ENCODE peak calls at places on chromosome 11, in nine cellular contexts. One of them, this sample, is unnamed.

GRCh38 chr11:123390146-123390545 is 39.9 kb upstream of the GRAMD1B start:
- DNase-seq in choroid plexus epithelial cell: no peak
- DNase-seq in adrenal gland: no peak
- DNase-seq in endodermal cell: no peak
- DNase-seq in kidney: no peak
- DNase-seq in A549: no peak
- DNase-seq in heart right ventricle: no peak
- DNase-seq in neuronal stem cell: no peak
- DNase-seq in CD8-positive, alpha-beta memory T cell: no peak
- DNase-seq in this sample: no peak

GRCh38 chr11:83122766-83123165 is 34.2 kb upstream of the PCF11 start:
- DNase-seq in endodermal cell: no peak
- DNase-seq in A549: no peak
- DNase-seq in adrenal gland: no peak
- DNase-seq in choroid plexus epithelial cell: no peak
- DNase-seq in kidney: no peak
- DNase-seq in neuronal stem cell: no peak
- DNase-seq in heart right ventricle: no peak
- DNase-seq in CD8-positive, alpha-beta memory T cell: no peak
- DNase-seq in this sample: no peak

GRCh38 chr11:6485661-6486060 is 4.4 kb downstream of the TIMM10B start:
- DNase-seq in endodermal cell: no peak
- DNase-seq in choroid plexus epithelial cell: no peak
- DNase-seq in CD8-positive, alpha-beta memory T cell: no peak
- DNase-seq in kidney: no peak
- DNase-seq in A549: no peak
- DNase-seq in neuronal stem cell: no peak
- DNase-seq in heart right ventricle: no peak
- DNase-seq in adrenal gland: no peak
- DNase-seq in this sample: no peak

GRCh38 chr11:110432713-110433392 is 3.1 kb downstream of the FDX1 start:
- DNase-seq in CD8-positive, alpha-beta memory T cell: no peak
- DNase-seq in adrenal gland: no peak
- DNase-seq in endodermal cell: no peak
- DNase-seq in neuronal stem cell: no peak
- DNase-seq in kidney: no peak
- DNase-seq in heart right ventricle: no peak
- DNase-seq in A549: no peak
- DNase-seq in choroid plexus epithelial cell: peak
- DNase-seq in this sample: no peak

GRCh38 chr11:12460441-12460840 is 83.1 kb downstream of the PARVA start:
- DNase-seq in kidney: no peak
- DNase-seq in A549: no peak
- DNase-seq in CD8-positive, alpha-beta memory T cell: no peak
- DNase-seq in heart right ventricle: no peak
- DNase-seq in neuronal stem cell: no peak
- DNase-seq in adrenal gland: no peak
- DNase-seq in endodermal cell: peak
- DNase-seq in choroid plexus epithelial cell: peak
- DNase-seq in this sample: no peak

GRCh38 chr11:107778839-107779517 is 67.1 kb upstream of the SLN start:
- DNase-seq in CD8-positive, alpha-beta memory T cell: no peak
- DNase-seq in kidney: no peak
- DNase-seq in neuronal stem cell: no peak
- DNase-seq in adrenal gland: no peak
- DNase-seq in A549: no peak
- DNase-seq in heart right ventricle: no peak
- DNase-seq in endodermal cell: no peak
- DNase-seq in choroid plexus epithelial cell: no peak
- DNase-seq in this sample: no peak

GRCh38 chr11:47607380-47607779 is 13.2 kb upstream of the C1QTNF4 start:
- DNase-seq in adrenal gland: no peak
- DNase-seq in heart right ventricle: peak
- DNase-seq in neuronal stem cell: no peak
- DNase-seq in choroid plexus epithelial cell: peak
- DNase-seq in kidney: no peak
- DNase-seq in endodermal cell: no peak
- DNase-seq in CD8-positive, alpha-beta memory T cell: no peak
- DNase-seq in A549: no peak
- DNase-seq in this sample: peak

GRCh38 chr11:2166091-2166851 is 5.3 kb upstream of the INS start:
- DNase-seq in CD8-positive, alpha-beta memory T cell: peak
- DNase-seq in heart right ventricle: no peak
- DNase-seq in adrenal gland: peak
- DNase-seq in endodermal cell: peak
- DNase-seq in A549: no peak
- DNase-seq in choroid plexus epithelial cell: peak
- DNase-seq in neuronal stem cell: no peak
- DNase-seq in kidney: no peak
- DNase-seq in this sample: no peak

GRCh38 chr11:20873054-20873453 is 203.7 kb downstream of the NELL1 start:
- DNase-seq in endodermal cell: peak
- DNase-seq in kidney: no peak
- DNase-seq in heart right ventricle: no peak
- DNase-seq in neuronal stem cell: peak
- DNase-seq in A549: peak
- DNase-seq in CD8-positive, alpha-beta memory T cell: no peak
- DNase-seq in adrenal gland: no peak
- DNase-seq in choroid plexus epithelial cell: no peak
- DNase-seq in this sample: no peak

GRCh38 chr11:62708423-62709261 is 1.2 kb downstream of the GNG3 start:
- DNase-seq in neuronal stem cell: no peak
- DNase-seq in endodermal cell: peak
- DNase-seq in A549: no peak
- DNase-seq in kidney: no peak
- DNase-seq in CD8-positive, alpha-beta memory T cell: peak
- DNase-seq in choroid plexus epithelial cell: no peak
- DNase-seq in adrenal gland: peak
- DNase-seq in heart right ventricle: no peak
- DNase-seq in this sample: no peak

GRCh38 chr11:73576226-73576625 is 21.7 kb downstream of the FAM168A start:
- DNase-seq in neuronal stem cell: peak
- DNase-seq in adrenal gland: no peak
- DNase-seq in endodermal cell: no peak
- DNase-seq in A549: no peak
- DNase-seq in choroid plexus epithelial cell: no peak
- DNase-seq in heart right ventricle: no peak
- DNase-seq in CD8-positive, alpha-beta memory T cell: no peak
- DNase-seq in kidney: no peak
- DNase-seq in this sample: no peak

GRCh38 chr11:118870396-118871343 is 13.0 kb upstream of the CXCR5 start:
- DNase-seq in choroid plexus epithelial cell: peak
- DNase-seq in A549: no peak
- DNase-seq in neuronal stem cell: no peak
- DNase-seq in endodermal cell: peak
- DNase-seq in kidney: peak
- DNase-seq in heart right ventricle: peak
- DNase-seq in adrenal gland: peak
- DNase-seq in CD8-positive, alpha-beta memory T cell: no peak
- DNase-seq in this sample: no peak

GRCh38 chr11:7034019-7034418 is 13.7 kb downstream of the NLRP14 start:
- DNase-seq in heart right ventricle: no peak
- DNase-seq in A549: no peak
- DNase-seq in CD8-positive, alpha-beta memory T cell: no peak
- DNase-seq in choroid plexus epithelial cell: no peak
- DNase-seq in kidney: no peak
- DNase-seq in endodermal cell: no peak
- DNase-seq in neuronal stem cell: no peak
- DNase-seq in adrenal gland: no peak
- DNase-seq in this sample: no peak

DNA sequence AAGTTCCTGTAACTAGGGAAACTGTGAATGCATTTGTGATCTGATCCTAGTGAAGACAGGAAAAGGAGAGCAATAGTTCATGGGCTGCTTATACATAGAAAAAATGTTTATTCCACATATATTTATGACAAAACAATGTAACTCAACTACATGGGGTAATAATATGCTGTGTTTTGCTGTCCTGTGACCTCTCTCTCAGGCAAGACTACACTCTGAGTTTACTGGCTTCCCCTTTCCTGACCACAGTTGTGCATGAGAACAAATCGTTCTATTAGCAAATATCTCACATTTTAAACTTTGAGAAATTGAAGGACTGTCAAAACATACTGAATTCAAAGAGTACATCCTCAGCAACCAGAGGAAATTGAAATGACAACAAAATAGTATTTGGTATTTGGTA is 161.9 kb upstream of the TRPC6 start:
- DNase-seq in kidney: no peak
- DNase-seq in endodermal cell: no peak
- DNase-seq in choroid plexus epithelial cell: peak
- DNase-seq in CD8-positive, alpha-beta memory T cell: no peak
- DNase-seq in neuronal stem cell: no peak
- DNase-seq in heart right ventricle: no peak
- DNase-seq in A549: no peak
- DNase-seq in adrenal gland: no peak
- DNase-seq in this sample: no peak
- H3K4me3 ChIP-seq in kidney: no peak
- H3K4me3 ChIP-seq in endodermal cell: no peak
- H3K4me3 ChIP-seq in choroid plexus epithelial cell: no peak
- H3K4me3 ChIP-seq in CD8-positive, alpha-beta memory T cell: no peak
- H3K4me3 ChIP-seq in neuronal stem cell: no peak
- H3K4me3 ChIP-seq in heart right ventricle: no peak
- H3K4me3 ChIP-seq in A549: no peak
- H3K4me3 ChIP-seq in adrenal gland: no peak
- H3K4me3 ChIP-seq in this sample: no peak

DNA sequence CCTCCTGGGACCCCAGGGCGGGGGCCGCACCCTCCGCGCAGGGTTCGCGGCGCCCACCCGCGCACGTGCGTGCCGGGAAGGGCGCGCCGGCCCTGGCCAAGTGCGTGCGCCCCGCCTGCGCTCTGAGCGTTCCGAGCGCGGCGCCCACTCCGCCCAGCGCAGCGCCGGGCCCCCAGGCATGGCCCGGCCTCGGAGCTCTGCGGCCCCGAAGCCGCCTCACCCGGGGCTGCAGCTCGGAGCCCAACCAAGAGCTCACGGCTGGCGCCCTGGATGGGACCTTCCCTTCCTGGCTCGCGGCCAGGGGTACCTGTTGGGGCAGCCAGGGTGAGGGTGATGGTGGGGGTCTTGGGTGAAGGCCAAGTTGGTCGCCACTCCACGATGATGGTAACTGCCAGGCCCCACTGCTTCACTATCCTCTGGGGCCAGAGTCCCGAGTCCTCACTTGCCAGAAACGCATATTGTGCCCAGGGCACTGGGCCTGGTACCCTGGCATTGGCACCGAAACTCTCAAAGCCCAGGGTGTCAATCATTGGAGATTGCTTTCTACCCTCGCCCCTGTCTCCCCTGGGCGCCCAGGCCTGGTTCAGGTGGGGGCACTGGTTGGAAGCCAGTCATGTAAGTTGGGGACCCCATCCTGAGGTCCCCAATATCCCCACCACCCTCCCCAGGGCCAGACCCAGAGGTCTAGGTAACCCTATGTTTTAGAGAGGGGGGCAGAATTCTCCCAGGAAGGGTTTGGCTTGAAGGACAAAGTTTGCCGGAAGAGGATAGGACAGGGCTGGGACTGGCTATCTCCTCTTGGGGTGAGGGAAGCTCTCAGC is 889 bp downstream of the ANO1 start:
- DNase-seq in heart right ventricle: no peak
- DNase-seq in CD8-positive, alpha-beta memory T cell: no peak
- DNase-seq in kidney: peak
- DNase-seq in neuronal stem cell: no peak
- DNase-seq in A549: no peak
- DNase-seq in choroid plexus epithelial cell: no peak
- DNase-seq in adrenal gland: no peak
- DNase-seq in endodermal cell: no peak
- DNase-seq in this sample: no peak
- H3K4me3 ChIP-seq in heart right ventricle: peak
- H3K4me3 ChIP-seq in CD8-positive, alpha-beta memory T cell: no peak
- H3K4me3 ChIP-seq in kidney: no peak
- H3K4me3 ChIP-seq in neuronal stem cell: no peak
- H3K4me3 ChIP-seq in A549: peak
- H3K4me3 ChIP-seq in choroid plexus epithelial cell: no peak
- H3K4me3 ChIP-seq in adrenal gland: peak
- H3K4me3 ChIP-seq in endodermal cell: no peak
- H3K4me3 ChIP-seq in this sample: no peak

DNA sequence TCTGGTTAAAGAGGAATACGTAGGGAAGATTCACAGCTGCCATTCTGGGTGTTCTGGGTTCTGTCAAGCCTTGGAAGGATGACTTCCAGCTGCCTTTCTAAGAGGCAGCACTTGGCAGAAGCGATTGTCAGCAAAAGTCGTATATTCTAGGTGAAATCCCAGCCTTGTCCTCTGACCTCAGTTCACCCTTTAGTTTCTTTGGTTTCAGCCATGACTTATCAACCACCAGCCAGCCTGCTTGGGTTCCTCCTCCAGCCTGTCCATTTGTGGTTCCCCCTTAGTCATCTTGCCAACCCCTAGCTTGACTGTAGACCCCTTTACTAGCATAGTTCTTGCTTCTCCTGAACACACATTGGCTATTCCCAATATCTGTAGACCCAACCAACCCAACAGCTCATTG is 102.3 kb upstream of the CD44 start:
- DNase-seq in heart right ventricle: no peak
- DNase-seq in neuronal stem cell: no peak
- DNase-seq in kidney: no peak
- DNase-seq in endodermal cell: no peak
- DNase-seq in CD8-positive, alpha-beta memory T cell: no peak
- DNase-seq in A549: no peak
- DNase-seq in adrenal gland: no peak
- DNase-seq in choroid plexus epithelial cell: no peak
- DNase-seq in this sample: no peak
- H3K4me3 ChIP-seq in heart right ventricle: no peak
- H3K4me3 ChIP-seq in neuronal stem cell: no peak
- H3K4me3 ChIP-seq in kidney: no peak
- H3K4me3 ChIP-seq in endodermal cell: no peak
- H3K4me3 ChIP-seq in CD8-positive, alpha-beta memory T cell: no peak
- H3K4me3 ChIP-seq in A549: no peak
- H3K4me3 ChIP-seq in adrenal gland: no peak
- H3K4me3 ChIP-seq in choroid plexus epithelial cell: no peak
- H3K4me3 ChIP-seq in this sample: no peak

GRCh38 chr11:64857485-64857884 is 13.0 kb upstream of the CDC42BPG start:
- DNase-seq in A549: no peak
- DNase-seq in neuronal stem cell: no peak
- DNase-seq in adrenal gland: no peak
- DNase-seq in choroid plexus epithelial cell: no peak
- DNase-seq in endodermal cell: no peak
- DNase-seq in heart right ventricle: no peak
- DNase-seq in CD8-positive, alpha-beta memory T cell: no peak
- DNase-seq in kidney: no peak
- DNase-seq in this sample: no peak

GRCh38 chr11:64858467-64859401 is 14.3 kb upstream of the CDC42BPG start:
- DNase-seq in choroid plexus epithelial cell: no peak
- DNase-seq in neuronal stem cell: no peak
- DNase-seq in CD8-positive, alpha-beta memory T cell: peak
- DNase-seq in heart right ventricle: peak
- DNase-seq in adrenal gland: peak
- DNase-seq in kidney: peak
- DNase-seq in A549: no peak
- DNase-seq in endodermal cell: no peak
- DNase-seq in this sample: no peak

GRCh38 chr11:64855596-64856304 is 11.3 kb upstream of the CDC42BPG start:
- DNase-seq in endodermal cell: no peak
- DNase-seq in heart right ventricle: no peak
- DNase-seq in neuronal stem cell: no peak
- DNase-seq in choroid plexus epithelial cell: no peak
- DNase-seq in A549: no peak
- DNase-seq in CD8-positive, alpha-beta memory T cell: no peak
- DNase-seq in adrenal gland: no peak
- DNase-seq in kidney: no peak
- DNase-seq in this sample: no peak

GRCh38 chr11:64854534-64855502 is 10.4 kb upstream of the CDC42BPG start:
- DNase-seq in endodermal cell: peak
- DNase-seq in A549: peak
- DNase-seq in neuronal stem cell: no peak
- DNase-seq in kidney: peak
- DNase-seq in CD8-positive, alpha-beta memory T cell: peak
- DNase-seq in heart right ventricle: peak
- DNase-seq in choroid plexus epithelial cell: peak
- DNase-seq in adrenal gland: peak
- DNase-seq in this sample: no peak

GRCh38 chr11:64856382-64857227 is 12.2 kb upstream of the CDC42BPG start:
- DNase-seq in kidney: peak
- DNase-seq in neuronal stem cell: no peak
- DNase-seq in heart right ventricle: no peak
- DNase-seq in CD8-positive, alpha-beta memory T cell: peak
- DNase-seq in A549: peak
- DNase-seq in choroid plexus epithelial cell: peak
- DNase-seq in endodermal cell: no peak
- DNase-seq in adrenal gland: peak
- DNase-seq in this sample: no peak
- H3K4me3 ChIP-seq in kidney: no peak
- H3K4me3 ChIP-seq in neuronal stem cell: no peak
- H3K4me3 ChIP-seq in heart right ventricle: no peak
- H3K4me3 ChIP-seq in CD8-positive, alpha-beta memory T cell: no peak
- H3K4me3 ChIP-seq in A549: no peak
- H3K4me3 ChIP-seq in choroid plexus epithelial cell: no peak
- H3K4me3 ChIP-seq in endodermal cell: no peak
- H3K4me3 ChIP-seq in adrenal gland: no peak
- H3K4me3 ChIP-seq in this sample: no peak

This sample was measured in AG09309.